ENCODE peak calls at places on chromosomes 16 and 17, in nine cellular contexts. B is DMS153, D is EL, C is foreskin melanocyte, N is NCI-H345, M is Kasumi-1, A is NCI-H460, T is tibial artery, Z is NCI-H1105 treated with DMSO at 0.1 percent for 48 hours. F is an unnamed sample.
A peak's percentile ranks its signal among the peaks of the same experiment; 100 is the strongest.

GRCh38 chr16:53220585-53220984 is 165.8 kb downstream of the CHD9 start:
- DNase-seq in B (no peak), D (peak; percentile 47), C (peak; percentile 48), N (no peak), M (peak; percentile 25), A (no peak), T (no peak), Z (no peak), F (no peak)

GRCh38 chr17:8941520-8941919 is 24.0 kb downstream of the PIK3R5 start:
- DNase-seq in B (no peak), D (no peak), C (no peak), N (no peak), M (no peak), A (no peak), T (no peak), Z (no peak), F (no peak)

GRCh38 chr17:17235212-17236174 is 1.5 kb downstream of the FLCN start:
- DNase-seq in B (no peak), D (peak; percentile 56), C (no peak), N (peak; percentile 0), M (no peak), A (no peak), T (no peak), Z (no peak), F (peak; percentile 82)

GRCh38 chr16:69741951-69742904 is 12.5 kb downstream of the NOB1 start:
- DNase-seq in B (no peak), D (peak; percentile 61), C (no peak), N (no peak), M (no peak), A (no peak), T (peak; percentile 78), Z (no peak), F (no peak)

GRCh38 chr17:78933959-78934568 is 8.9 kb upstream of the TIMP2 start:
- DNase-seq in B (peak; percentile 89), D (peak; percentile 99), C (peak; percentile 52), N (peak; percentile 84), M (no peak), A (peak; percentile 68), T (peak; percentile 99), Z (peak; percentile 56), F (peak; percentile 94)

GRCh38 chr17:81330884-81331245 is 35.8 kb upstream of the SLC38A10 start:
- DNase-seq in B (no peak), D (no peak), C (no peak), N (no peak), M (no peak), A (no peak), T (no peak), Z (no peak), F (no peak)

GRCh38 chr16:4246777-4247476 is 5.0 kb upstream of the SRL start:
- DNase-seq in B (no peak), D (no peak), C (no peak), N (no peak), M (no peak), A (no peak), T (no peak), Z (no peak), F (peak; percentile 63)

GRCh38 chr17:52515927-52516326 is 357.4 kb upstream of the CA10 start:
- DNase-seq in B (no peak), D (no peak), C (no peak), N (no peak), M (no peak), A (no peak), T (no peak), Z (no peak), F (no peak)

GRCh38 chr16:4266372-4266771 is 6.5 kb downstream of the TFAP4 start:
- DNase-seq in B (no peak), D (no peak), C (no peak), N (no peak), M (no peak), A (no peak), T (no peak), Z (no peak), F (no peak)

GRCh38 chr16:46612121-46612520 is 9.1 kb downstream of the SHCBP1 start:
- DNase-seq in B (no peak), D (no peak), C (no peak), N (no peak), M (no peak), A (no peak), T (no peak), Z (no peak), F (no peak)

GRCh38 chr16:72474511-72475123 is 302.7 kb upstream of the PMFBP1 start:
- DNase-seq in B (no peak), D (peak; percentile 83), C (peak; percentile 65), N (no peak), M (no peak), A (no peak), T (no peak), Z (no peak), F (no peak)

F was measured in NCI-H146.